ENCODE peak calls at places on chromosome 13, in eight cellular contexts. B is LoVo, Q is breast epithelium, R is NCI-H1930, L is fibroblast of the aortic adventitia, F is RKO, N is kidney glomerular epithelial cell, M is nucleus accumbens. G is an unnamed sample.

GRCh38 chr13:101354895-101355294 is 61.4 kb downstream of the NALCN start:
- DNase-seq in B (no peak), Q (no peak), R (no peak), L (no peak), F (no peak), N (no peak), M (no peak), G (no peak)

GRCh38 chr13:90105881-90106496 is 1241.5 kb upstream of the MIR17HG start:
- DNase-seq in B (no peak), Q (no peak), R (no peak), L (peak), F (no peak), N (no peak), M (no peak), G (peak)

GRCh38 chr13:71714802-71715375 is 152.1 kb downstream of the DACH1 start:
- DNase-seq in B (no peak), Q (no peak), R (no peak), L (no peak), F (no peak), N (no peak), M (no peak), G (no peak)

GRCh38 chr13:66171821-66172220 is 1058.3 kb downstream of the PCDH9 start:
- DNase-seq in B (no peak), Q (no peak), R (no peak), L (no peak), F (no peak), N (no peak), M (no peak), G (no peak)

GRCh38 chr13:75621147-75621546 is 15.0 kb upstream of the LMO7 start:
- DNase-seq in B (no peak), Q (no peak), R (no peak), L (peak), F (no peak), N (peak), M (no peak), G (no peak)

GRCh38 chr13:44040754-44041100 is 161.0 kb downstream of the LACC1 start:
- DNase-seq in B (no peak), Q (no peak), R (no peak), L (peak), F (no peak), N (peak), M (no peak), G (no peak)

GRCh38 chr13:87078947-87079795 is 592.0 kb upstream of the SLITRK5 start:
- DNase-seq in B (no peak), Q (no peak), R (no peak), L (no peak), F (no peak), N (no peak), M (no peak), G (no peak)

GRCh38 chr13:53121879-53122278 is 93.3 kb downstream of the OLFM4 start:
- DNase-seq in B (no peak), Q (no peak), R (no peak), L (no peak), F (no peak), N (no peak), M (no peak), G (no peak)

GRCh38 chr13:74168263-74168675 is 34.1 kb upstream of the KLF12 start:
- DNase-seq in B (no peak), Q (no peak), R (no peak), L (no peak), F (no peak), N (no peak), M (no peak), G (no peak)

GRCh38 chr13:48790996-48791395 is 137.3 kb downstream of the CYSLTR2 start:
- DNase-seq in B (no peak), Q (no peak), R (no peak), L (no peak), F (no peak), N (no peak), M (no peak), G (no peak)

GRCh38 chr13:100301418-100301817 is 212.5 kb downstream of the PCCA start:
- DNase-seq in B (no peak), Q (no peak), R (peak), L (no peak), F (no peak), N (no peak), M (no peak), G (no peak)

GRCh38 chr13:98509271-98510155 is 67.4 kb downstream of the STK24 start:
- DNase-seq in B (peak), Q (no peak), R (no peak), L (peak), F (peak), N (peak), M (no peak), G (peak)

GRCh38 chr13:110431425-110431824 is 124.3 kb downstream of the COL4A2 start:
- DNase-seq in B (no peak), Q (peak), R (no peak), L (no peak), F (no peak), N (no peak), M (no peak), G (no peak)

GRCh38 chr13:35851238-35851814 is 279.9 kb downstream of the DCLK1 start:
- DNase-seq in B (no peak), Q (no peak), R (no peak), L (no peak), F (no peak), N (no peak), M (peak), G (no peak)

GRCh38 chr13:44120814-44121505 is 241.3 kb downstream of the LACC1 start:
- DNase-seq in B (no peak), Q (no peak), R (no peak), L (no peak), F (no peak), N (no peak), M (no peak), G (no peak)

GRCh38 chr13:21812192-21812626 is 141.3 kb downstream of the FGF9 start:
- DNase-seq in B (no peak), Q (peak), R (no peak), L (no peak), F (no peak), N (peak), M (no peak), G (peak)

GRCh38 chr13:39370554-39370953 is 232.4 kb downstream of the LHFPL6 start:
- DNase-seq in B (no peak), Q (no peak), R (no peak), L (peak), F (no peak), N (no peak), M (no peak), G (no peak)

GRCh38 chr13:95494082-95494681 is 58.3 kb upstream of the CLDN10 start:
- DNase-seq in B (peak), Q (no peak), R (peak), L (peak), F (peak), N (peak), M (no peak), G (peak)

GRCh38 chr13:94267581-94267980 is 211.9 kb downstream of the DCT start:
- DNase-seq in B (no peak), Q (no peak), R (no peak), L (no peak), F (no peak), N (no peak), M (no peak), G (no peak)

GRCh38 chr13:44313674-44314073 is 60.0 kb upstream of the SERP2 start:
- DNase-seq in B (peak), Q (no peak), R (no peak), L (peak), F (peak), N (peak), M (no peak), G (peak)

G was measured in H4.